ENCODE peak calls at places on chromosomes 13 and 19, in five cellular contexts. P is endothelial cell, G is neural crest cell, Q is lung microvascular endothelial cell, Z is skeletal muscle cell. T is an unnamed sample.

GRCh38 chr13:32125746-32126145 is 94.2 kb downstream of the FRY start:
- DNase-seq in P (no peak), G (no peak), Q (no peak), Z (no peak), T (no peak)

GRCh38 chr13:111521691-111522229 is 201.3 kb downstream of the TEX29 start:
- DNase-seq in P (no peak), G (no peak), Q (no peak), Z (no peak), T (no peak)

GRCh38 chr19:19113040-19113541 is 25.2 kb downstream of the TMEM161A start:
- DNase-seq in P (no peak), G (no peak), Q (no peak), Z (peak; percentile 32), T (peak; percentile 77)

GRCh38 chr19:55753401-55753800 is 5.5 kb upstream of the RFPL4A start:
- DNase-seq in P (no peak), G (no peak), Q (no peak), Z (no peak), T (no peak)

GRCh38 chr13:21837841-21838551 is 167.1 kb downstream of the FGF9 start:
- DNase-seq in P (no peak), G (no peak), Q (no peak), Z (no peak), T (no peak)

GRCh38 chr13:25463496-25463895 is 91.7 kb downstream of the ATP8A2 start:
- DNase-seq in P (no peak), G (no peak), Q (no peak), Z (no peak), T (no peak)

GRCh38 chr13:111423168-111423785 is 102.8 kb downstream of the TEX29 start:
- DNase-seq in P (no peak), G (no peak), Q (no peak), Z (no peak), T (no peak)

GRCh38 chr13:21359855-21360254 is 99.2 kb downstream of the ZDHHC20 start:
- DNase-seq in P (no peak), G (no peak), Q (no peak), Z (no peak), T (no peak)

GRCh38 chr19:17243854-17244617 is 1.7 kb downstream of the NR2F6 start:
- DNase-seq in P (peak; percentile 42), G (no peak), Q (no peak), Z (no peak), T (peak; percentile 69)

GRCh38 chr13:74907788-74908187 is 574.2 kb downstream of the TBC1D4 start:
- DNase-seq in P (no peak), G (no peak), Q (peak; percentile 31), Z (no peak), T (no peak)

GRCh38 chr19:52492201-52492960 is 35.1 kb upstream of the ZNF808 start:
- DNase-seq in P (peak; percentile 45), G (peak; percentile 47), Q (no peak), Z (no peak), T (no peak)

GRCh38 chr19:4069331-4069959 is 2.7 kb upstream of the ZBTB7A start:
- DNase-seq in P (no peak), G (no peak), Q (no peak), Z (no peak), T (no peak)

GRCh38 chr13:45325806-45326205 is 15.2 kb downstream of the TPT1 start:
- DNase-seq in P (no peak), G (no peak), Q (peak; percentile 67), Z (peak; percentile 77), T (no peak)

GRCh38 chr19:19067276-19068072 is 3.7 kb downstream of the SLC25A42 start:
- DNase-seq in P (no peak), G (no peak), Q (no peak), Z (no peak), T (no peak)

GRCh38 chr13:88429862-88430261 is 758.7 kb downstream of the SLITRK5 start:
- DNase-seq in P (no peak), G (no peak), Q (no peak), Z (no peak), T (no peak)

GRCh38 chr13:109654341-109655205 is 131.8 kb downstream of the IRS2 start:
- DNase-seq in P (no peak), G (no peak), Q (no peak), Z (peak; percentile 91), T (no peak)

GRCh38 chr13:44815507-44816074 is 173.7 kb downstream of the NUFIP1 start:
- DNase-seq in P (no peak), G (no peak), Q (no peak), Z (peak; percentile 90), T (no peak)

GRCh38 chr19:30795727-30796126 is 423.5 kb downstream of the ZNF536 start:
- DNase-seq in P (no peak), G (no peak), Q (no peak), Z (no peak), T (no peak)

GRCh38 chr13:40401911-40402776 is 264.3 kb downstream of the FOXO1 start:
- DNase-seq in P (no peak), G (no peak), Q (peak; percentile 84), Z (peak; percentile 99), T (no peak)

T was measured in SK-N-DZ.